ENCODE peak calls at places on chromosomes 5 and 9, in five cellular contexts. E is H54, G is uterus, A is body of pancreas, I is ovary. N is an unnamed sample.

GRCh38 chr5:68182534-68182933 is 33.0 kb upstream of the PIK3R1 start:
- DNase-seq in E (no peak), G (no peak), A (no peak), I (no peak), N (no peak)

GRCh38 chr9:112084907-112085306 is 90.2 kb downstream of the SUSD1 start:
- DNase-seq in E (no peak), G (no peak), A (no peak), I (no peak), N (no peak)

GRCh38 chr5:133398646-133399081 is 213.7 kb downstream of the FSTL4 start:
- DNase-seq in E (no peak), G (no peak), A (no peak), I (no peak), N (no peak)

GRCh38 chr5:141508808-141509611 is 20.1 kb downstream of the PCDHGC5 start:
- DNase-seq in E (peak; percentile 94), G (peak; percentile 86), A (no peak), I (peak; percentile 72), N (no peak)

GRCh38 chr9:69307446-69308216 is 17.4 kb upstream of the ENTREP1 start:
- DNase-seq in E (no peak), G (no peak), A (no peak), I (no peak), N (no peak)

GRCh38 chr9:129312731-129313130 is 134.7 kb upstream of the IER5L start:
- DNase-seq in E (no peak), G (no peak), A (no peak), I (peak; percentile 26), N (no peak)

GRCh38 chr5:14222182-14222581 is 79.0 kb downstream of the TRIO start:
- DNase-seq in E (no peak), G (no peak), A (no peak), I (no peak), N (no peak)

GRCh38 chr9:114286146-114286679 is 36.7 kb upstream of the ORM1 start:
- DNase-seq in E (no peak), G (peak; percentile 10), A (no peak), I (peak; percentile 25), N (no peak)

GRCh38 chr9:9846538-9846937 is 766.3 kb downstream of the PTPRD start:
- DNase-seq in E (no peak), G (no peak), A (no peak), I (no peak), N (no peak)

GRCh38 chr9:35650341-35651158 is at the start of gene SIT1:
- DNase-seq in E (no peak), G (no peak), A (no peak), I (no peak), N (no peak)
- TF ChIP-seq POLR2A in E (no peak), G (no peak), A (no peak), I (no peak), N (no peak)

DNA sequence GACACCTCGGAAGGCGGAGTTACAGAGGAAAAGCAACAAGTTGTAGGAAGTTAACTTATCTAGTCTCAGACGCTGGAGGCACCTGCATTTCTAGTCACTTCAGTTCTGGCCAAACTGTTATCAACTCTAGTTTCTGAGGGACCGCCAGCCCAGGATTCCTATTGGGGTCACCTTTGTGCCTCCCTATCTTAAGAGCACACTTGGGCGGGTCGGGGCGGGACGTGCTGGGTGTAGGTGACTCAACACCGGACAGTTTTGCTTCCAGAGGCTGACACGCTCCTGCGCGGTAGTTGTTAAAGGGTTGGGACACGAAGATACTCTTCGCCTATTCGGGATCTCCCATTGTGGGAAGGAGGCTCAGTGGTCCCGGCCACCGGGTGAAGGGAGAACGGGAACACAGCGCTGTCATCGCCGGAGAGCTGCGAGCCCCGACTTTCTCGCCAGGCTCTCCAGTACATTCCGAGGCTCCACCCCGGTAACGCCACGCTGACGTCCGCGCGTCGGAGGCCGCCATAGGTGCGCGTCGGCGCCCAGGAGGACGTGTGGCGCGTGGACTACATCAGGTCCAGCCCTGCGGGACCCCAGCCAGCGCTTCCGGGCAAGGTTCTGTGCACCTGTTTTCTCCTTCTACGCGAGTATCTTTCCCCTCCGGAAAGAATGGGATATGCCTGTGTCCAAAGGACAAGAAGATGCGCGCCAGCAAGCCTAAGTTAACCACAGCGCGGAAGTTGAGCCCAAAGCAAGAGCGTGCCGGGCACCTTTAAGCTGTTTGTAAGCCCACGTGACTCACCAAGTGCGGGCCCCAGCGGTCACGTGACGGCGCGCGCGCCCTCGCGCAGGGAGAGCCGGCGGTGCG is at the start of gene KDM4C:
- DNase-seq in E (peak; percentile 72), G (peak; percentile 92), A (peak; percentile 95), I (peak; percentile 97), N (peak; percentile 98)
- TF ChIP-seq POLR2A in E (peak; percentile 58), G (peak; percentile 90), A (peak; percentile 96), I (peak; percentile 64), N (peak; percentile 99)

DNA sequence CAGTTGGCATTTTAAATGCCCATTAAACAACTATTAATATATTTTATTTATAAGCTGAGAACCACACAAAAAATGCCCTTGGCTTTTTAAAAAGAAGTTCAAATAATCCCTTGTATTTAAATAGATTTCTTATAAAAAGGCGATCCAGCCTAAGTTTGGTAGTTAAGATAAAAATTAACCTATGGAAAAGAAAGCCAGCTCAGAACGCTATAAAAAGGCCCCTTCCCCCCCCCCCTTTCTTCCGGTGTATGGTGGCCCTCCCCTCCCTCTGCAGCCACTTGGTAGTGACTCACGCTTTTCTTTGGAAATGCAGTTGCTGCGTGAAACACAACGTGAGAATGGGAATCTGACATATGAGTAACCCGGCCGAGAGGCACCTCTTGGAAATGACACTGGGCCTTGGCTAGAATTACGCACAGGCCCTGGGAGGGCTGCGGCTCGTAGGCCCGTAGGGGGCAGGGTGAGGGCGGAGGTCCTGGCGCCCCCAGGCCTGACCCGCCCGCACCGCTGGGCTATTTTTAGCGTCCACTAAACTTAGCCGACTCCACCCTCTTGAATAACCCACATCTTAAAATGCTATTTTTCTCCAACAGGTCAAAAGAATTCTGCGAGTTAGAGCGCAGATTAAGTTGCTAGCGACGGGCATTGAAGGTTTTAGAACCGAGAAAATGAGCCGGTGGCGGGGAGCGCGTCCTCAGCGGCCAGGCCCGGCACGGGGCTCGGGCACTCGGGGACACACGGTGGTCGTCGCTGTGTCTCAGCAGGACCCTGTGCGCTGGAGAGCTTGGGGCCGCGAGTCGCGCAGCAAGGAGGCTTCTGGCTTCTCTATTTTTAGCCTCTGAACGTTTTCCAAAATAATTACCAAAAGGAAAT is 168.7 kb downstream of the AUH start:
- DNase-seq in E (peak; percentile 96), G (peak; percentile 94), A (peak; percentile 81), I (peak; percentile 85), N (peak; percentile 72)
- TF ChIP-seq POLR2A in E (peak; percentile 16), G (no peak), A (peak; percentile 75), I (no peak), N (no peak)

GRCh38 chr5:122774861-122775712 is at the start of gene SNX2:
- DNase-seq in E (peak; percentile 69), G (peak; percentile 91), A (peak; percentile 95), I (peak; percentile 97), N (peak; percentile 94)
- TF ChIP-seq POLR2A in E (peak; percentile 85), G (peak; percentile 78), A (peak; percentile 50), I (peak; percentile 70), N (peak; percentile 61)

N was measured in erythroblast.